ENCODE peak calls at places on chromosomes 4 and X, in nine cellular contexts. Z, W, T, L, R, D, C, Y and O are unnamed samples. For H3K27me3, the result is how much of the 10 kb centered on the place peaks cover.

GRCh38 chr4:174222266-174222872 is 61.1 kb downstream of the FBXO8 start:
- DNase-seq in L (no peak), Z (peak), R (no peak), W (no peak), C (peak), Y (no peak), D (no peak), T (no peak), O (no peak)

GRCh38 chr4:119604266-119604665 is 24.3 kb downstream of the PDE5A start:
- DNase-seq in L (no peak), Z (no peak), Y (no peak), D (no peak), W (no peak), R (no peak), C (no peak), T (no peak), O (no peak)

GRCh38 chrX:111098874-111099273 is 2.9 kb downstream of the PAK3 start:
- DNase-seq in R (no peak), C (peak), T (peak), Y (peak), Z (peak), L (peak), W (no peak), D (peak), O (no peak)

GRCh38 chrX:104113237-104113965 is 1.1 kb downstream of the ZCCHC18 start:
- DNase-seq in L (peak), C (no peak), Z (peak), T (peak), Y (peak), W (peak), R (no peak), D (peak), O (no peak)

GRCh38 chrX:110055616-110056015 is 52.7 kb downstream of the TMEM164 start:
- DNase-seq in D (no peak), R (no peak), Y (no peak), L (no peak), T (no peak), Z (no peak), W (no peak), C (no peak), O (no peak)

GRCh38 chr4:130026185-130026584 is 930.2 kb downstream of the C4orf33 start:
- DNase-seq in D (no peak), T (no peak), L (no peak), Z (no peak), W (no peak), Y (no peak), C (no peak), R (no peak), O (no peak)

GRCh38 chr4:33837043-33837442 is 2407.3 kb downstream of the ARAP2 start:
- DNase-seq in W (no peak), L (no peak), Z (peak), C (no peak), D (no peak), R (no peak), T (no peak), Y (no peak), O (peak)

GRCh38 chr4:973431-974397 is at the start of gene DGKQ:
- DNase-seq in Z (peak), L (peak), D (peak), Y (peak), R (peak), T (peak), C (no peak), W (peak), O (peak)

GRCh38 chrX:36978886-36979285 is 29.3 kb upstream of the FAM47C start:
- DNase-seq in Y (no peak), L (no peak), C (no peak), T (no peak), D (no peak), Z (peak), W (no peak), R (no peak), O (no peak)

GRCh38 chrX:71215335-71215912 is 7.6 kb upstream of the GJB1 start:
- DNase-seq in W (no peak), Z (no peak), D (no peak), T (no peak), C (no peak), L (no peak), Y (no peak), R (no peak), O (no peak)

GRCh38 chr4:85790582-85790981 is 315.6 kb downstream of the ARHGAP24 start:
- DNase-seq in W (no peak), R (no peak), D (no peak), T (no peak), Z (peak), L (no peak), Y (no peak), C (no peak), O (no peak)

GRCh38 chr4:31408136-31408535 is 688.0 kb downstream of the PCDH7 start:
- DNase-seq in C (no peak), Y (no peak), L (no peak), T (no peak), R (no peak), Z (no peak), D (no peak), W (no peak), O (no peak)

GRCh38 chr4:142434519-142435224 is 411.4 kb downstream of the INPP4B start:
- DNase-seq in C (peak), Y (no peak), W (no peak), D (no peak), Z (no peak), T (no peak), L (no peak), R (no peak), O (no peak)

GRCh38 chr4:16204505-16204904 is 21.8 kb downstream of the TAPT1 start:
- DNase-seq in L (no peak), W (no peak), Y (no peak), T (no peak), D (peak), R (no peak), Z (no peak), C (no peak), O (no peak)

GRCh38 chrX:46257451-46257879 is 287.8 kb downstream of the ZNF674 start:
- DNase-seq in T (no peak), R (no peak), D (no peak), Y (no peak), W (no peak), Z (no peak), L (no peak), C (no peak), O (no peak)

GRCh38 chr4:112520598-112521122 is 4.7 kb upstream of the NEUROG2 start:
- DNase-seq in T (no peak), R (no peak), C (no peak), Z (no peak), L (no peak), Y (no peak), W (no peak), D (no peak), O (no peak)

GRCh38 chr4:6909970-6910339 is 329 bp downstream of the TBC1D14 start:
- DNase-seq in T (peak), D (peak), Z (no peak), R (no peak), W (no peak), Y (peak), L (peak), C (no peak), O (no peak)

GRCh38 chrX:11664211-11664888 is 1.4 kb downstream of the ARHGAP6 start:
- DNase-seq in C (no peak), Z (no peak), W (no peak), L (no peak), R (no peak), T (peak), Y (peak), D (no peak), O (no peak)

GRCh38 chr4:8307126-8307525 is 37.6 kb downstream of the HTRA3 start:
- DNase-seq in R (no peak), L (no peak), D (peak), Z (no peak), W (no peak), Y (peak), C (no peak), T (peak), O (no peak)

GRCh38 chr4:24093446-24093845 is 203.6 kb upstream of the PPARGC1A start:
- DNase-seq in C (no peak), Y (no peak), Z (no peak), D (no peak), R (no peak), L (no peak), W (no peak), T (no peak), O (no peak)

GRCh38 chr4:137583650-137584049 is 51.4 kb upstream of the PCDH18 start:
- DNase-seq in D (no peak), Y (no peak), Z (peak), T (no peak), C (no peak), W (no peak), R (no peak), L (no peak), O (no peak)

GRCh38 chrX:70025464-70025863 is 24.3 kb downstream of the AWAT2 start:
- DNase-seq in L (no peak), T (no peak), R (no peak), Z (no peak), C (no peak), D (no peak), Y (no peak), W (no peak), O (no peak)

GRCh38 chr4:110193822-110194761 is 4.3 kb downstream of the ELOVL6 start:
- DNase-seq in R (no peak), D (peak), T (peak), L (peak), Y (peak), Z (peak), C (peak), W (peak), O (peak)

GRCh38 chrX:68018248-68019203 is 414.8 kb downstream of the OPHN1 start:
- DNase-seq in T (no peak), D (no peak), W (no peak), R (no peak), L (no peak), Y (no peak), Z (peak), C (peak), O (no peak)

GRCh38 chr4:121822796-121823504 is 733 bp downstream of the CCNA2 start:
- DNase-seq in W (peak), R (peak), L (peak), D (peak), Y (peak), C (no peak), T (no peak), Z (peak), O (no peak)

GRCh38 chrX:46551494-46552128 is 6.4 kb upstream of the ZNF674 start:
- DNase-seq in L (no peak), C (no peak), D (no peak), T (no peak), Y (no peak), W (no peak), Z (peak), R (no peak), O (no peak)

GRCh38 chrX:129655547-129656248 is 942 bp upstream of the APLN start:
- DNase-seq in Y (peak), Z (no peak), T (no peak), W (no peak), D (no peak), C (no peak), R (no peak), L (no peak), O (no peak)

GRCh38 chrX:83509246-83509801 is 1.2 kb downstream of the POU3F4 start:
- DNase-seq in T (no peak), Y (no peak), Z (no peak), C (no peak), W (no peak), R (no peak), D (no peak), L (no peak), O (no peak)
- H3K4me3 ChIP-seq in T (no peak), Y (no peak), Z (no peak), C (no peak), W (no peak), R (peak), D (no peak), L (no peak), O (no peak)

GRCh38 chr4:183447646-183448045 is 3.2 kb downstream of the CDKN2AIP start:
- DNase-seq in W (no peak), D (no peak), Y (no peak), T (no peak), R (no peak), Z (no peak), C (no peak), L (no peak), O (no peak)

GRCh38 chr4:183444953-183445543 is 612 bp downstream of the CDKN2AIP start:
- DNase-seq in L (peak), C (no peak), T (peak), R (no peak), D (peak), W (no peak), Y (peak), Z (peak), O (no peak)

GRCh38 chr4:183443609-183444148 is 757 bp upstream of the CDKN2AIP start:
- DNase-seq in R (peak), Y (no peak), Z (no peak), D (no peak), W (peak), L (no peak), C (no peak), T (no peak), O (peak)

GRCh38 chr4:183441276-183441675 is 3.2 kb upstream of the CDKN2AIP start:
- DNase-seq in R (no peak), T (no peak), L (peak), C (no peak), Y (no peak), W (no peak), Z (no peak), D (no peak), O (no peak)

DNA sequence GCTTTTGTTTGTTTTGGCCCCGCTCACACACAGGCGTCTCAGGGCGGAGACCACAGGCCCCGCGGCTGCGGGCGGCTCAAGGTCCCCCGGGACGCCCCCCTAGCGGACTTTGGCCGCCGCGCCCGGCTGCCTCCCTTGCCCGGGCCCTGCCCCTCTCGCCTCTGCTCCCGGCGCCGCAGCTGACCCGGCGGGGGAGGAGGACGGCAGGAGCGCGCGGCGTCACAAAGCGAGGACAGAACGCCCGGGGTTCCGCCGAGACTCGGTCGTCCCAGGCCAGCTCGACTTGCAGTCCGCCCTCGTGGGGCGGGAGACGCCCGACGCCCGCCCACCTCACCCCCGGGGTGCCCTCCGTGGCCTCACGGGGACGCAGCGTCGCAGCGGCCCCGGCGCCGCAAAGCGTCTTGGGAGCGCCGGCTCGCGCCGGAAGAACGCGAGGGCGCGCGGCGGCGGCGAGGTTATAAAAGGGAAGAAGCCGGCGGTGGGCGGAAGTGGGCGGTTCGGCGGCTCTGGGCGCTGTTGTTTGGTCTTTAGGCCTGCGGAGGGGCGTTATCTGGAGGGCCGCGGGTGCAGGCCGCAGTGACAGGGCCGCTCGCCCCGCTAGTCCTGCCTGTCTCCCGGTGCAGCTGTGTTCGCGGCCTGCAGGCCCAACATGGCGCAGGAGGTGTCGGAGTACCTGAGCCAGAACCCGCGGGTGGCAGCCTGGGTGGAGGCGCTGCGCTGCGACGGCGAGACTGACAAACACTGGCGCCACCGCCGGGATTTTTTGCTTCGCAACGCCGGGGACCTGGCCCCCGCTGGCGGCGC is at the start of gene CDKN2AIP:
- DNase-seq in W (peak), L (peak), Y (peak), T (peak), Z (peak), C (peak), D (peak), R (peak), O (peak)
- TF ChIP-seq CTCF in W (peak), L (no peak), Y (no peak), T (peak), Z (no peak), C (no peak), D (peak), R (peak), O (peak)

GRCh38 chr4:74932832-74933561 is at the start of gene PARM1:
- DNase-seq in Y (peak), L (peak), C (peak), Z (peak), T (peak), W (peak), D (peak), R (peak), O (peak)

GRCh38 chr4:74930166-74930565 is 2.8 kb upstream of the PARM1 start:
- DNase-seq in Y (no peak), D (no peak), W (no peak), L (no peak), Z (no peak), R (no peak), T (no peak), C (no peak), O (no peak)

GRCh38 chr4:74931386-74931785 is 1.5 kb upstream of the PARM1 start:
- DNase-seq in T (no peak), R (no peak), W (no peak), C (no peak), Y (no peak), Z (no peak), D (no peak), L (no peak), O (no peak)

GRCh38 chr4:74933562-74934015 is 673 bp downstream of the PARM1 start:
- DNase-seq in R (no peak), D (peak), T (no peak), Z (peak), Y (peak), W (no peak), L (peak), C (no peak), O (no peak)

DNA sequence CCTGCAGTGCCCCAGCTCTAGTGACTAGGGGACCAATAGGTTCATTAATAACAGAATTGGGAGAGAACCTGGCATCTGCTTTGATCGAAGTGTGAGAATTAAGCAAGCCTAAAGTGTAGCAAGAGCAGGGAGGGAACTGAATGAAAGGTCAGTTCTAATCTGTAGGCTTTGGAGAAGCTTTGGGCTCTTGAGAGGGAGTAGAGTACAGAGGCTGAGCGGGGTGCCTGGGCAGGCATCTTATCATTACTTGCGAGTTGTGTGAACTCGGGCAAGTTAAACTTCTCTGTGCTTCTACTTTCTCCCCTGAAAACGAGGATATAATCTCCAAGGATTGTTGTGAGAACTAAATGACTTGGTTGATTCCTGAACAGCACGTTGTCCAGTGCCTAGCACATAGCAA is 906 bp upstream of the PARM1 start:
- DNase-seq in L (no peak), C (no peak), Z (no peak), W (no peak), Y (no peak), T (no peak), R (no peak), D (no peak), O (no peak)
- H3K27me3 ChIP-seq in L (under half), C (under half), Z (under half), W (under half), Y (under half), T (under half), R (under half), D (under half), O (under half)

GRCh38 chr4:74374561-74375327 is 9.8 kb downstream of the EREG start:
- DNase-seq in Z (peak), C (peak), W (no peak), Y (peak), R (no peak), D (peak), L (peak), T (no peak), O (no peak)
- H3K4me3 ChIP-seq in Z (no peak), C (no peak), W (no peak), Y (no peak), R (no peak), D (no peak), L (no peak), T (no peak), O (no peak)